ENCODE peak calls at places on chromosomes 7 and 10, in eight cellular contexts. W is transverse colon, Y is sigmoid colon, L is upper lobe of left lung, U is esophagus muscularis mucosa, C is GM12878, D is SK-N-SH, N is HepG2. M is an unnamed sample.

GRCh38 chr7:45638916-45639315 is 64.7 kb downstream of the ADCY1 start:
- DNase-seq in W (no peak), Y (no peak), L (no peak), U (no peak), C (no peak), D (no peak), N (peak), M (peak)

GRCh38 chr7:183496-183895 is 8.9 kb upstream of the FAM20C start:
- DNase-seq in W (no peak), Y (no peak), L (no peak), U (no peak), C (no peak), D (no peak), N (no peak), M (no peak)

GRCh38 chr10:618229-618989 is 71.1 kb downstream of the DIP2C start:
- DNase-seq in W (no peak), Y (no peak), L (no peak), U (no peak), C (no peak), D (no peak), N (no peak), M (no peak)

GRCh38 chr10:2972810-2973209 is 94.5 kb upstream of the PFKP start:
- DNase-seq in W (no peak), Y (no peak), L (no peak), U (no peak), C (no peak), D (no peak), N (no peak), M (no peak)

GRCh38 chr7:130228840-130229239 is 21.2 kb downstream of the SSMEM1 start:
- DNase-seq in W (no peak), Y (no peak), L (no peak), U (no peak), C (no peak), D (peak), N (no peak), M (no peak)

GRCh38 chr7:47734287-47734948 is 152.5 kb upstream of the TNS3 start:
- DNase-seq in W (no peak), Y (no peak), L (no peak), U (no peak), C (no peak), D (no peak), N (peak), M (peak)

GRCh38 chr10:3095373-3096139 is 28.2 kb downstream of the PFKP start:
- DNase-seq in W (peak), Y (peak), L (peak), U (no peak), C (peak), D (no peak), N (peak), M (no peak)

GRCh38 chr10:5476918-5477525 is 22.3 kb downstream of the CALML5 start:
- DNase-seq in W (no peak), Y (peak), L (no peak), U (no peak), C (no peak), D (no peak), N (no peak), M (no peak)

GRCh38 chr7:41238851-41239331 is 464.0 kb downstream of the INHBA start:
- DNase-seq in W (no peak), Y (no peak), L (no peak), U (no peak), C (no peak), D (no peak), N (no peak), M (no peak)

GRCh38 chr10:48899781-48900180 is 39.9 kb downstream of the LRRC18 start:
- DNase-seq in W (no peak), Y (no peak), L (no peak), U (no peak), C (no peak), D (no peak), N (no peak), M (no peak)

GRCh38 chr7:76515999-76516443 is 5.7 kb downstream of the UPK3B start:
- DNase-seq in W (peak), Y (peak), L (no peak), U (no peak), C (no peak), D (peak), N (peak), M (peak)

GRCh38 chr7:21642422-21642821 is 99.6 kb downstream of the DNAH11 start:
- DNase-seq in W (no peak), Y (no peak), L (no peak), U (no peak), C (no peak), D (no peak), N (no peak), M (no peak)

GRCh38 chr7:28685291-28685659 is 272.9 kb downstream of the TRIL start:
- DNase-seq in W (peak), Y (peak), L (peak), U (no peak), C (no peak), D (peak), N (no peak), M (no peak)

GRCh38 chr7:35482231-35482630 is 212.7 kb downstream of the HERPUD2 start:
- DNase-seq in W (no peak), Y (no peak), L (no peak), U (peak), C (no peak), D (no peak), N (no peak), M (no peak)

GRCh38 chr7:106486331-106486730 is 174.6 kb downstream of the CCDC71L start:
- DNase-seq in W (no peak), Y (no peak), L (no peak), U (no peak), C (no peak), D (no peak), N (no peak), M (no peak)

GRCh38 chr10:124517931-124518330 is 56.3 kb downstream of the LHPP start:
- DNase-seq in W (no peak), Y (peak), L (no peak), U (no peak), C (no peak), D (no peak), N (no peak), M (no peak)

GRCh38 chr10:7563368-7563767 is 103.4 kb downstream of the ITIH5 start:
- DNase-seq in W (peak), Y (peak), L (no peak), U (no peak), C (no peak), D (no peak), N (no peak), M (no peak)

GRCh38 chr7:45221266-45221665 is 63.7 kb downstream of the RAMP3 start:
- DNase-seq in W (no peak), Y (no peak), L (no peak), U (no peak), C (no peak), D (no peak), N (no peak), M (no peak)

GRCh38 chr10:27568196-27569175 is 64.4 kb downstream of the RAB18 start:
- DNase-seq in W (no peak), Y (no peak), L (no peak), U (no peak), C (no peak), D (no peak), N (no peak), M (no peak)

GRCh38 chr7:123645516-123645915 is 10.2 kb upstream of the LMOD2 start:
- DNase-seq in W (no peak), Y (no peak), L (no peak), U (no peak), C (no peak), D (no peak), N (no peak), M (no peak)

GRCh38 chr10:57593983-57594573 is 673.6 kb downstream of the IPMK start:
- DNase-seq in W (no peak), Y (no peak), L (no peak), U (no peak), C (no peak), D (peak), N (no peak), M (no peak)

GRCh38 chr7:121395494-121395960 is 581 bp downstream of the FAM3C start:
- DNase-seq in W (peak), Y (no peak), L (peak), U (no peak), C (no peak), D (peak), N (peak), M (peak)

GRCh38 chr10:11197854-11198253 is 180.2 kb downstream of the CELF2 start:
- DNase-seq in W (no peak), Y (no peak), L (no peak), U (no peak), C (no peak), D (no peak), N (no peak), M (no peak)

GRCh38 chr7:32476816-32477648 is 13.1 kb downstream of the LSM5 start:
- DNase-seq in W (no peak), Y (no peak), L (no peak), U (peak), C (no peak), D (no peak), N (no peak), M (no peak)

GRCh38 chr10:126240483-126240882 is 147.8 kb downstream of the ADAM12 start:
- DNase-seq in W (no peak), Y (no peak), L (peak), U (no peak), C (no peak), D (no peak), N (no peak), M (no peak)

GRCh38 chr10:111973826-111974225 is 209.7 kb downstream of the GPAM start:
- DNase-seq in W (no peak), Y (no peak), L (no peak), U (no peak), C (no peak), D (no peak), N (no peak), M (no peak)

GRCh38 chr10:48655426-48656240 is 29.0 kb upstream of the WDFY4 start:
- DNase-seq in W (peak), Y (peak), L (peak), U (peak), C (no peak), D (peak), N (no peak), M (peak)

GRCh38 chr7:124411796-124412195 is 353.8 kb downstream of the GPR37 start:
- DNase-seq in W (peak), Y (no peak), L (no peak), U (no peak), C (no peak), D (no peak), N (no peak), M (no peak)

GRCh38 chr7:102094311-102094710 is 192.4 kb upstream of the SH2B2 start:
- DNase-seq in W (no peak), Y (no peak), L (no peak), U (no peak), C (no peak), D (no peak), N (no peak), M (no peak)

GRCh38 chr7:95324396-95324795 is at the start of gene PON1:
- DNase-seq in W (no peak), Y (no peak), L (no peak), U (no peak), C (no peak), D (peak), N (no peak), M (no peak)

GRCh38 chr10:114174462-114175190 is 623 bp upstream of the CCDC186 start:
- DNase-seq in W (no peak), Y (peak), L (peak), U (peak), C (no peak), D (no peak), N (no peak), M (peak)

GRCh38 chr10:80281784-80282505 is 7.5 kb downstream of the MAT1A start:
- DNase-seq in W (no peak), Y (no peak), L (no peak), U (peak), C (no peak), D (no peak), N (peak), M (peak)

GRCh38 chr7:119037941-119038340 is 813.4 kb downstream of the ANKRD7 start:
- DNase-seq in W (no peak), Y (no peak), L (no peak), U (no peak), C (no peak), D (no peak), N (no peak), M (no peak)

GRCh38 chr7:74455933-74456332 is 2.2 kb downstream of the GTF2IRD1 start:
- DNase-seq in W (no peak), Y (no peak), L (no peak), U (no peak), C (no peak), D (no peak), N (no peak), M (no peak)

GRCh38 chr10:110442746-110443145 is 55.0 kb upstream of the DUSP5 start:
- DNase-seq in W (no peak), Y (peak), L (peak), U (no peak), C (no peak), D (no peak), N (no peak), M (no peak)

GRCh38 chr7:19122018-19122588 is 4.7 kb upstream of the TWIST1 start:
- DNase-seq in W (no peak), Y (no peak), L (no peak), U (no peak), C (no peak), D (peak), N (no peak), M (no peak)

GRCh38 chr10:31709028-31709427 is 219.6 kb downstream of the ARHGAP12 start:
- DNase-seq in W (no peak), Y (no peak), L (no peak), U (no peak), C (no peak), D (no peak), N (no peak), M (no peak)

GRCh38 chr7:5382281-5383041 is 41.2 kb downstream of the TNRC18 start:
- DNase-seq in W (no peak), Y (peak), L (no peak), U (no peak), C (no peak), D (peak), N (no peak), M (no peak)

GRCh38 chr7:381211-382117 is 91.5 kb downstream of the FOXL3 start:
- DNase-seq in W (no peak), Y (no peak), L (peak), U (no peak), C (no peak), D (no peak), N (no peak), M (peak)

DNA sequence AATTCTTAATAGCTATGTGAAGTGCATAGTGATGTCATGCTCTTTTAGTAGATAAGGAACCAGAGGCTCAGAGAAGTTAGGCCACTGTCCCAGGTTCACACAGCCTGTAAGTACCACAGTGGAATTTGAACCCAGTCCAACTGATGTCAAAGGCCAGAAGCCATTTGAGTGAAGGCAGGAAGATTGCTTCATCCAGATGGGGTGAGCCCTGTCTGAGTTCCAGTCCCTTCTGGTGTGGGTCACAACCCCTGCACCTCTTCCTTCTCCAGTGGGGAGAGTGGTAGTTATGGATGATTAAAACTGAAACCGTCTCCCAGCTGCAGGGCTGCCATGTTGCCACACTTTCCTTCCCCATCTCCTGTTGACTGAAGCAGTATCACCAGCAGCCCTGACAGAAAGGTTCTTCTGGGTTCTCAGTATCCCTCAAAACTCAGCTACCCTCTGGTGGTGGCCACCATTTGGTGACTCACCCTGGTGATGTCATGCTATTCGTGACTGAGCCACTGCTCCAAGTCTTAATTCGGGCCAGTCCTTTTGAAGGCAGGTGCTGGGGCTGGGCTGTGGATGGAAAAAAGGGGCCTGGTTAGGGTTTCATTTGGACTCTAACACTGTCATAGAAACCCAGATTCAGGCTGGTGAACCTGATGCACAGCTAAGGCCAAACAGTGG is 1.5 kb upstream of the C10orf95 start:
- DNase-seq in W (peak), Y (peak), L (peak), U (no peak), C (no peak), D (no peak), N (no peak), M (no peak)
- H3K27ac ChIP-seq in W (peak), Y (peak), L (peak), U (peak), C (no peak), D (no peak), N (no peak), M (peak)

DNA sequence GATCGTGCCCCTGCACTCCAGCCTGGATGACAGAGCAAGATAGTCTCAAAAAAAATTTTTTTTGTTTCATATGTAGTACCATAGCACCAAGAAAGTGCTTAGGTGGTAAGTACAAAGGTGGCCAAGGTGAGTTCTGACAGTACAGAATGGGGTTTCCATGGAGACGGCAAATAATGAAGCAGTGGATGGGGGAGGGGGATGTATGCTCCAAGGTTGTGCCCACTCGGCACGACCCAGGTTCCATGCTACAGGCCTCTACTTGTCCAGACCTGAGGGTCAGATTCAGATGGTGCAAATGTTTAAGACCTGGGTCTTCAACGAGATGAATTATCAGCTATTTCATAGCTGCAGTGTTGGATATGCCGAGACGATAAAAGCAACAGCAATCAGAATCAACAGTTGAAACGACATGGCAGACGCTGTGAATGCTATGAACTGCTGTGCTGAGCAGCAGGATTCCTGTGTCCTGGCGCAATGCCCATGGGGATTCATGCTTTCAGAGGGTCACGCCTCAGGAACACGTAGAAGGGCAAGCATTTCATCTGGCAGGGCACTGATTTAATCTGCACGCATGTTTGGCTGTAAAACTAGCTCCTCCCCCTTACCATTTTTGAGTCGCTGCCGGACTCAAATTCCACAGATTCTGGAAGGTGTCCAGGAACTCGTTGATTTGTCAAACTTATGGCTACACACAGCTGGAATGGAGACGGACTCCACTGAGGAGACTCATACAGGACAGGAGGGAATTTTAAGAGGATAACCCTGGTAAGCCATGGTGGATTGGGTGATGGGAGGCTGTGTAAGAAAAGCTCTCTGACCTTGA is 256.5 kb downstream of the FRMD4A start:
- DNase-seq in W (peak), Y (peak), L (peak), U (peak), C (no peak), D (peak), N (peak), M (peak)
- TF ChIP-seq POLR2AphosphoS5 in W (peak), Y (no peak), L (peak), U (peak), C (no peak), D (peak), N (no peak), M (peak)

GRCh38 chr10:30553018-30553624 is 76.4 kb downstream of the LYZL2 start:
- DNase-seq in W (no peak), Y (no peak), L (no peak), U (no peak), C (no peak), D (no peak), N (no peak), M (no peak)

GRCh38 chr10:30555465-30555864 is 74.1 kb downstream of the LYZL2 start:
- DNase-seq in W (no peak), Y (no peak), L (no peak), U (no peak), C (no peak), D (no peak), N (no peak), M (no peak)

GRCh38 chr10:30554443-30554831 is 75.1 kb downstream of the LYZL2 start:
- DNase-seq in W (no peak), Y (no peak), L (no peak), U (no peak), C (no peak), D (no peak), N (no peak), M (no peak)

GRCh38 chr10:30553625-30554442 is 75.7 kb downstream of the LYZL2 start:
- DNase-seq in W (peak), Y (peak), L (peak), U (no peak), C (no peak), D (no peak), N (peak), M (peak)

GRCh38 chr10:30550967-30551815 is 78.4 kb downstream of the LYZL2 start:
- DNase-seq in W (no peak), Y (no peak), L (no peak), U (no peak), C (no peak), D (no peak), N (no peak), M (no peak)
- TF ChIP-seq EP300 in W (no peak), Y (no peak), L (no peak), U (no peak), C (no peak), D (no peak), N (no peak), M (no peak)

GRCh38 chr10:97494151-97494550 is 4.1 kb downstream of the MMS19 start:
- DNase-seq in W (no peak), Y (no peak), L (no peak), U (no peak), C (no peak), D (no peak), N (no peak), M (no peak)

GRCh38 chr10:97498841-97499560 is at the start of gene UBTD1:
- DNase-seq in W (peak), Y (peak), L (peak), U (no peak), C (no peak), D (peak), N (peak), M (peak)

GRCh38 chr10:97497572-97498075 is 598 bp downstream of the MMS19 start:
- DNase-seq in W (peak), Y (peak), L (peak), U (peak), C (peak), D (peak), N (peak), M (peak)

GRCh38 chr10:97498076-97498840 is at the start of gene MMS19:
- DNase-seq in W (peak), Y (peak), L (peak), U (peak), C (peak), D (peak), N (peak), M (peak)

DNA sequence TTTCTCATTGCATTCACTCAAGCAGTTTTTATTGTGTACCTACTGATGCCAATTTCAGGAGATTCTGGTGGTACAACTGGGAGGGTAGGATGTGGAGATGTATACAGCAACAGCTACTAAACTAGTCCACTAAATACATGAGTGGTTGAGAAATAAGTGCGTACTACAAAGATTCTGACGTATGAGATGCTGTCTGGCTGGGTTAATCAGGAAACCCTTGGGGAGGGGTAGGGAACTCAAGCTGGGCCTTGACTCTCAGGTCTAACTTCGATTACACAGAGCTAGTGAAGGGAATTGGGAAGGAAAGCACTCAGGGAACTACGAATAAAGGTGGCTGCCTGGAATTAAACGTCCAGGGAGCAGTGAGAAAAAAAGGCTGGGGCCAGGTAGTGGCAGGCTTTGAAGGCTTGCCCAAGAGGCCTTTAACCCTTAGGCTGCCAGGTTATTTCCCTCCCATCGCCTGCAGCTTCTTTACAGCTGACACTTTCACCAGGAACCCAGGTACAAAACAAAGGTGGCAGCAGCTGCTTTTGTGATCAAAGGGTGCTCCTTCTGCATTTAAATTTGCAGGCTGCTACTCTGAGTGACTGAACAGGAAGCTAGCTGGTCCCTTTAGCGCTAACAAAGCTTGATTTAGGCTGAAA is 3.2 kb downstream of the MMS19 start:
- DNase-seq in W (no peak), Y (no peak), L (no peak), U (no peak), C (no peak), D (no peak), N (no peak), M (no peak)
- H3K27ac ChIP-seq in W (no peak), Y (peak), L (peak), U (no peak), C (no peak), D (no peak), N (no peak), M (peak)